ENCODE peak calls at places on chromosomes 16 and 17, in four cellular contexts. One of them, this sample, is unnamed.

GRCh38 chr17:57672205-57672632 is 72.9 kb downstream of the CCDC182 start:
- DNase-seq in NCI-H1436: no peak
- DNase-seq in activated T-helper 1 cell treated with Interleukin-2 at 50 U/mL for 16 hours: no peak
- DNase-seq in LNCaP clone FGC: no peak
- DNase-seq in this sample: no peak

GRCh38 chr16:1144476-1145382 is 8.2 kb upstream of the CACNA1H start:
- DNase-seq in NCI-H1436: no peak
- DNase-seq in activated T-helper 1 cell treated with Interleukin-2 at 50 U/mL for 16 hours: no peak
- DNase-seq in LNCaP clone FGC: no peak
- DNase-seq in this sample: no peak

GRCh38 chr17:51461578-51462004 is 201.2 kb downstream of the UTP18 start:
- DNase-seq in NCI-H1436: peak
- DNase-seq in activated T-helper 1 cell treated with Interleukin-2 at 50 U/mL for 16 hours: peak
- DNase-seq in LNCaP clone FGC: peak
- DNase-seq in this sample: peak

GRCh38 chr17:61619493-61619892 is 28.5 kb upstream of the NACA2 start:
- DNase-seq in NCI-H1436: no peak
- DNase-seq in activated T-helper 1 cell treated with Interleukin-2 at 50 U/mL for 16 hours: no peak
- DNase-seq in LNCaP clone FGC: no peak
- DNase-seq in this sample: no peak

GRCh38 chr16:19583665-19584300 is 28.3 kb downstream of the VPS35L start:
- DNase-seq in NCI-H1436: peak
- DNase-seq in activated T-helper 1 cell treated with Interleukin-2 at 50 U/mL for 16 hours: no peak
- DNase-seq in LNCaP clone FGC: no peak
- DNase-seq in this sample: no peak

GRCh38 chr17:70172921-70173320 is 3.6 kb downstream of the KCNJ2 start:
- DNase-seq in NCI-H1436: no peak
- DNase-seq in activated T-helper 1 cell treated with Interleukin-2 at 50 U/mL for 16 hours: no peak
- DNase-seq in LNCaP clone FGC: no peak
- DNase-seq in this sample: no peak

GRCh38 chr16:73058221-73058615 is 10.3 kb upstream of the ZFHX3 start:
- DNase-seq in NCI-H1436: peak
- DNase-seq in activated T-helper 1 cell treated with Interleukin-2 at 50 U/mL for 16 hours: no peak
- DNase-seq in LNCaP clone FGC: no peak
- DNase-seq in this sample: no peak

GRCh38 chr17:15999974-16000827 is 577 bp downstream of the TTC19 start:
- DNase-seq in NCI-H1436: no peak
- DNase-seq in activated T-helper 1 cell treated with Interleukin-2 at 50 U/mL for 16 hours: peak
- DNase-seq in LNCaP clone FGC: no peak
- DNase-seq in this sample: no peak

GRCh38 chr16:71746442-71747046 is 22.0 kb upstream of the PHLPP2 start:
- DNase-seq in NCI-H1436: no peak
- DNase-seq in activated T-helper 1 cell treated with Interleukin-2 at 50 U/mL for 16 hours: no peak
- DNase-seq in LNCaP clone FGC: peak
- DNase-seq in this sample: peak

GRCh38 chr17:71085238-71086033 is 916.1 kb downstream of the KCNJ2 start:
- DNase-seq in NCI-H1436: no peak
- DNase-seq in activated T-helper 1 cell treated with Interleukin-2 at 50 U/mL for 16 hours: no peak
- DNase-seq in LNCaP clone FGC: peak
- DNase-seq in this sample: no peak

GRCh38 chr16:87851141-87851587 is 18.1 kb downstream of the SLC7A5 start:
- DNase-seq in NCI-H1436: peak
- DNase-seq in activated T-helper 1 cell treated with Interleukin-2 at 50 U/mL for 16 hours: no peak
- DNase-seq in LNCaP clone FGC: no peak
- DNase-seq in this sample: no peak

GRCh38 chr17:55308613-55309332 is 44.0 kb downstream of the HLF start:
- DNase-seq in NCI-H1436: no peak
- DNase-seq in activated T-helper 1 cell treated with Interleukin-2 at 50 U/mL for 16 hours: no peak
- DNase-seq in LNCaP clone FGC: no peak
- DNase-seq in this sample: no peak

GRCh38 chr17:74156878-74157277 is 46.6 kb upstream of the RPL38 start:
- DNase-seq in NCI-H1436: no peak
- DNase-seq in activated T-helper 1 cell treated with Interleukin-2 at 50 U/mL for 16 hours: no peak
- DNase-seq in LNCaP clone FGC: no peak
- DNase-seq in this sample: no peak

GRCh38 chr16:87384162-87384999 is 805 bp upstream of the FBXO31 start:
- DNase-seq in NCI-H1436: no peak
- DNase-seq in activated T-helper 1 cell treated with Interleukin-2 at 50 U/mL for 16 hours: no peak
- DNase-seq in LNCaP clone FGC: no peak
- DNase-seq in this sample: no peak

GRCh38 chr17:56786989-56787482 is 46.7 kb downstream of the C17orf67 start:
- DNase-seq in NCI-H1436: peak
- DNase-seq in activated T-helper 1 cell treated with Interleukin-2 at 50 U/mL for 16 hours: peak
- DNase-seq in LNCaP clone FGC: no peak
- DNase-seq in this sample: no peak

GRCh38 chr16:66581246-66581952 is 2.1 kb downstream of the CMTM2 start:
- DNase-seq in NCI-H1436: no peak
- DNase-seq in activated T-helper 1 cell treated with Interleukin-2 at 50 U/mL for 16 hours: no peak
- DNase-seq in LNCaP clone FGC: no peak
- DNase-seq in this sample: no peak

GRCh38 chr16:56491657-56492261 is 28.1 kb downstream of the BBS2 start:
- DNase-seq in NCI-H1436: no peak
- DNase-seq in activated T-helper 1 cell treated with Interleukin-2 at 50 U/mL for 16 hours: no peak
- DNase-seq in LNCaP clone FGC: no peak
- DNase-seq in this sample: no peak

GRCh38 chr16:55832425-55832787 is 490 bp downstream of the CES1 start:
- DNase-seq in NCI-H1436: no peak
- DNase-seq in activated T-helper 1 cell treated with Interleukin-2 at 50 U/mL for 16 hours: no peak
- DNase-seq in LNCaP clone FGC: no peak
- DNase-seq in this sample: no peak

GRCh38 chr16:58160855-58161254 is 31.7 kb upstream of the CFAP20 start:
- DNase-seq in NCI-H1436: no peak
- DNase-seq in activated T-helper 1 cell treated with Interleukin-2 at 50 U/mL for 16 hours: no peak
- DNase-seq in LNCaP clone FGC: no peak
- DNase-seq in this sample: no peak

GRCh38 chr16:81581107-81581506 is 136.5 kb downstream of the CMIP start:
- DNase-seq in NCI-H1436: no peak
- DNase-seq in activated T-helper 1 cell treated with Interleukin-2 at 50 U/mL for 16 hours: no peak
- DNase-seq in LNCaP clone FGC: peak
- DNase-seq in this sample: no peak

GRCh38 chr17:1890758-1891450 is 61.1 kb downstream of the RPA1 start:
- DNase-seq in NCI-H1436: no peak
- DNase-seq in activated T-helper 1 cell treated with Interleukin-2 at 50 U/mL for 16 hours: no peak
- DNase-seq in LNCaP clone FGC: no peak
- DNase-seq in this sample: no peak

GRCh38 chr17:72358465-72358864 is 237.6 kb downstream of the SOX9 start:
- DNase-seq in NCI-H1436: no peak
- DNase-seq in activated T-helper 1 cell treated with Interleukin-2 at 50 U/mL for 16 hours: no peak
- DNase-seq in LNCaP clone FGC: no peak
- DNase-seq in this sample: no peak

GRCh38 chr17:74176546-74177001 is 26.9 kb upstream of the RPL38 start:
- DNase-seq in NCI-H1436: peak
- DNase-seq in activated T-helper 1 cell treated with Interleukin-2 at 50 U/mL for 16 hours: no peak
- DNase-seq in LNCaP clone FGC: no peak
- DNase-seq in this sample: peak

GRCh38 chr16:101586-101985 is 23.6 kb downstream of the MPG start:
- DNase-seq in NCI-H1436: no peak
- DNase-seq in activated T-helper 1 cell treated with Interleukin-2 at 50 U/mL for 16 hours: no peak
- DNase-seq in LNCaP clone FGC: no peak
- DNase-seq in this sample: no peak

GRCh38 chr16:81517630-81518438 is 73.2 kb downstream of the CMIP start:
- DNase-seq in NCI-H1436: no peak
- DNase-seq in activated T-helper 1 cell treated with Interleukin-2 at 50 U/mL for 16 hours: no peak
- DNase-seq in LNCaP clone FGC: no peak
- DNase-seq in this sample: no peak

GRCh38 chr17:74599023-74599399 is 6.9 kb upstream of the CD300LD start:
- DNase-seq in NCI-H1436: no peak
- DNase-seq in activated T-helper 1 cell treated with Interleukin-2 at 50 U/mL for 16 hours: no peak
- DNase-seq in LNCaP clone FGC: no peak
- DNase-seq in this sample: no peak

GRCh38 chr16:78836802-78837489 is 737.5 kb downstream of the WWOX start:
- DNase-seq in NCI-H1436: no peak
- DNase-seq in activated T-helper 1 cell treated with Interleukin-2 at 50 U/mL for 16 hours: no peak
- DNase-seq in LNCaP clone FGC: no peak
- DNase-seq in this sample: no peak

GRCh38 chr16:75131081-75131480 is 14.5 kb upstream of the LDHD start:
- DNase-seq in NCI-H1436: no peak
- DNase-seq in activated T-helper 1 cell treated with Interleukin-2 at 50 U/mL for 16 hours: no peak
- DNase-seq in LNCaP clone FGC: no peak
- DNase-seq in this sample: no peak

GRCh38 chr17:73841431-73842060 is 197.3 kb upstream of the SDK2 start:
- DNase-seq in NCI-H1436: peak
- DNase-seq in activated T-helper 1 cell treated with Interleukin-2 at 50 U/mL for 16 hours: no peak
- DNase-seq in LNCaP clone FGC: no peak
- DNase-seq in this sample: no peak

GRCh38 chr17:47317119-47317518 is 6.6 kb upstream of the EFCAB13 start:
- DNase-seq in NCI-H1436: no peak
- DNase-seq in activated T-helper 1 cell treated with Interleukin-2 at 50 U/mL for 16 hours: no peak
- DNase-seq in LNCaP clone FGC: no peak
- DNase-seq in this sample: no peak

GRCh38 chr17:7237761-7238417 is 1.4 kb downstream of the PHF23 start:
- DNase-seq in NCI-H1436: peak
- DNase-seq in activated T-helper 1 cell treated with Interleukin-2 at 50 U/mL for 16 hours: peak
- DNase-seq in LNCaP clone FGC: no peak
- DNase-seq in this sample: peak

GRCh38 chr16:85900031-85900792 is 1.2 kb downstream of the IRF8 start:
- DNase-seq in NCI-H1436: no peak
- DNase-seq in activated T-helper 1 cell treated with Interleukin-2 at 50 U/mL for 16 hours: no peak
- DNase-seq in LNCaP clone FGC: no peak
- DNase-seq in this sample: no peak

GRCh38 chr16:87608400-87608985 is 6.2 kb downstream of the JPH3 start:
- DNase-seq in NCI-H1436: no peak
- DNase-seq in activated T-helper 1 cell treated with Interleukin-2 at 50 U/mL for 16 hours: no peak
- DNase-seq in LNCaP clone FGC: peak
- DNase-seq in this sample: peak

GRCh38 chr16:48138543-48138942 is 17.2 kb downstream of the ABCC12 start:
- DNase-seq in NCI-H1436: no peak
- DNase-seq in activated T-helper 1 cell treated with Interleukin-2 at 50 U/mL for 16 hours: no peak
- DNase-seq in LNCaP clone FGC: no peak
- DNase-seq in this sample: no peak

GRCh38 chr16:17194190-17194780 is 276.5 kb downstream of the XYLT1 start:
- DNase-seq in NCI-H1436: no peak
- DNase-seq in activated T-helper 1 cell treated with Interleukin-2 at 50 U/mL for 16 hours: peak
- DNase-seq in LNCaP clone FGC: no peak
- DNase-seq in this sample: peak

GRCh38 chr17:2796164-2797140 is at the start of gene RAP1GAP2:
- DNase-seq in NCI-H1436: no peak
- DNase-seq in activated T-helper 1 cell treated with Interleukin-2 at 50 U/mL for 16 hours: peak
- DNase-seq in LNCaP clone FGC: no peak
- DNase-seq in this sample: peak

This sample was measured in T follicular helper cell.